ENCODE peak calls at places on chromosomes 7 and 10, in seven cellular contexts. Q is prostate gland, S is spleen, C is gastrocnemius medialis, I is esophagus muscularis mucosa, K is breast epithelium, L is ovary. M is an unnamed sample. For H3K4me1, the result is how much of the 10 kb centered on the place peaks cover.

GRCh38 chr10:79275431-79275851 is 71.8 kb upstream of the PPIF start:
- DNase-seq in S (no peak), I (no peak), K (peak), C (no peak), Q (peak), L (no peak), M (no peak)

GRCh38 chr10:121373411-121373810 is 224.8 kb downstream of the FGFR2 start:
- DNase-seq in L (no peak), C (no peak), I (no peak), Q (no peak), K (no peak), S (no peak), M (no peak)

GRCh38 chr7:40646717-40647116 is 511.9 kb downstream of the SUGCT start:
- DNase-seq in S (no peak), K (no peak), Q (no peak), L (no peak), C (no peak), I (no peak), M (no peak)

GRCh38 chr10:45555789-45556188 is 116.8 kb downstream of the ZFAND4 start:
- DNase-seq in S (no peak), I (no peak), Q (no peak), C (no peak), L (no peak), K (no peak), M (no peak)

GRCh38 chr7:141325275-141325674 is 225.9 kb upstream of the AGK start:
- DNase-seq in S (no peak), C (no peak), L (no peak), I (no peak), K (no peak), Q (no peak), M (no peak)

GRCh38 chr10:107059872-107060271 is 104.6 kb downstream of the SORCS1 start:
- DNase-seq in L (no peak), C (no peak), K (no peak), S (no peak), I (no peak), Q (no peak), M (no peak)

GRCh38 chr10:49080071-49080470 is 35.3 kb downstream of the VSTM4 start:
- DNase-seq in L (peak), I (no peak), Q (no peak), K (no peak), C (no peak), S (no peak), M (no peak)

GRCh38 chr10:69505636-69506318 is 54.5 kb downstream of the TSPAN15 start:
- DNase-seq in S (peak), Q (no peak), I (peak), L (no peak), C (peak), K (no peak), M (no peak)

GRCh38 chr7:5322621-5323410 is 40.1 kb downstream of the SLC29A4 start:
- DNase-seq in C (no peak), S (no peak), K (no peak), I (no peak), Q (no peak), L (no peak), M (no peak)

GRCh38 chr10:49241365-49241764 is 53.2 kb upstream of the TMEM273 start:
- DNase-seq in C (no peak), L (no peak), Q (no peak), K (no peak), S (no peak), I (peak), M (no peak)

GRCh38 chr10:79001082-79001885 is 67.5 kb upstream of the ZMIZ1 start:
- DNase-seq in L (no peak), S (no peak), C (no peak), I (no peak), Q (no peak), K (no peak), M (no peak)

GRCh38 chr10:107727762-107728317 is 563.3 kb upstream of the SORCS1 start:
- DNase-seq in Q (no peak), I (no peak), S (no peak), K (no peak), L (no peak), C (no peak), M (no peak)

GRCh38 chr7:129635300-129636029 is 23.9 kb downstream of the NRF1 start:
- DNase-seq in C (peak), K (peak), Q (peak), L (peak), S (peak), I (no peak), M (peak)

GRCh38 chr10:101193210-101193609 is 36.1 kb downstream of the LBX1 start:
- DNase-seq in C (no peak), S (no peak), I (no peak), K (no peak), Q (no peak), L (no peak), M (no peak)

DNA sequence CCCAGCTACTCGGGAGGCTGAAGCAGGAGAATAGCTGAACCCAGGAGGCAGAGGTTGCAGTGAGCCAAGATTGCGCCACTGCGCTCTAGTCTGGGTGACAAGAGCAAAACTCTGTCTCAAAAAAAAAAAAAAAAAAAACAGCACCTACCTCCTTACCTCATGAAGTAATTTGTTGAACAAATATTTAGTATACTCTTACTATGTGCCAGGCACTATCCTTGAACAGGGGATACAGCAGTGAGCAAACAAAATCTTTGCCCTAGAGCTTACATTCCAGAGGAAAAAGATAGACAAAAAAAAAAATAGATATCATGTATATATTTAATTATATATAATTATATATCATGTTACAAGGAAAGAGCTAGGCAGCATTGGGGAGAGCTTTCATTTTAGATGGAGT is 36.4 kb upstream of the HERPUD2 start:
- DNase-seq in S (no peak), I (no peak), K (no peak), C (no peak), Q (no peak), L (no peak), M (no peak)
- TF ChIP-seq CTCF in S (no peak), I (no peak), K (no peak), C (no peak), Q (no peak), L (no peak), M (no peak)

GRCh38 chr7:16773884-16774283 is 20.3 kb downstream of the TSPAN13 start:
- DNase-seq in K (no peak), S (no peak), C (no peak), Q (no peak), L (no peak), I (no peak), M (no peak)
- TF ChIP-seq POLR2A in K (no peak), S (no peak), C (no peak), Q (no peak), L (no peak), I (no peak), M (no peak)

DNA sequence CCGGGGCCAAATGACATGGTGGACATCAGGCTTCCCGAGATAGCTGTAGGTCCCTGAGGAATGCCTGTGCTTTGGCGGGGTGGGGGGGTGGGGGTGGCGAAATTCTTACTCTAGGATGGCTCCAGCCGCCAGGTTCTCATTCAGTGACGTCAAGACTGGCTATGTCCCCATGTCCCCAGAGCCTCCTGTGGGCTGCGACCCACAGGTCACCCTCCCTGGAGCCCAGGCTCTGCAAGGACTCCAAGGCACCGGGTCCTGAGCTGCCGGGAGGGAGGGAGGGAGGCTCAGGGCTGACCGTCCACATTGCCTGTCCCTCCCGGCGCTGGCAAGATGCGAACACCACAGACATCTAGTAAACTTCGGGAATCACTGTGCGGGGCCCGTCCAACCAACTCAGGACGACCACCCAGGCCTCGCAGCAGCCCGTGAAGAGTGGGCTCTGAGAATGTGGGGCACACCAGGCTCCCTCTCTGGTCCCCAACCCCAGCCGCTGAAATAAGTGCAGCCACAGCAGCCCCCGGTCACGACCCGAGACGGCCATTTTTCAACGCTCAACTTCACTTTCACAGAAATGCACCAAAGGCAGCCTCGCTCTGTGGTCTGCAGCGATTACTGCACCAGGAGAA is 12.6 kb downstream of the GPR146 start:
- DNase-seq in I (no peak), L (no peak), K (no peak), C (no peak), S (peak), Q (no peak), M (no peak)
- H3K4me1 ChIP-seq in I (half or more), L (under half), K (under half), C (under half), S (under half), Q (under half), M (under half)

GRCh38 chr10:110425684-110426293 is 71.9 kb upstream of the DUSP5 start:
- DNase-seq in S (no peak), I (no peak), C (no peak), K (no peak), Q (no peak), L (no peak), M (no peak)

GRCh38 chr10:110422548-110422947 is 75.2 kb upstream of the DUSP5 start:
- DNase-seq in C (no peak), K (no peak), S (no peak), L (no peak), Q (no peak), I (no peak), M (no peak)

GRCh38 chr10:110421512-110422138 is 76.1 kb upstream of the DUSP5 start:
- DNase-seq in Q (no peak), C (no peak), K (no peak), I (no peak), L (no peak), S (no peak), M (no peak)

GRCh38 chr10:110426294-110427153 is 71.2 kb upstream of the DUSP5 start:
- DNase-seq in S (no peak), L (peak), I (no peak), K (no peak), Q (no peak), C (no peak), M (no peak)

GRCh38 chr10:110423650-110424049 is 74.1 kb upstream of the DUSP5 start:
- DNase-seq in S (no peak), I (no peak), L (no peak), C (no peak), Q (no peak), K (no peak), M (no peak)
- TF ChIP-seq CTCF in S (no peak), I (no peak), L (no peak), C (no peak), Q (no peak), K (no peak), M (no peak)

DNA sequence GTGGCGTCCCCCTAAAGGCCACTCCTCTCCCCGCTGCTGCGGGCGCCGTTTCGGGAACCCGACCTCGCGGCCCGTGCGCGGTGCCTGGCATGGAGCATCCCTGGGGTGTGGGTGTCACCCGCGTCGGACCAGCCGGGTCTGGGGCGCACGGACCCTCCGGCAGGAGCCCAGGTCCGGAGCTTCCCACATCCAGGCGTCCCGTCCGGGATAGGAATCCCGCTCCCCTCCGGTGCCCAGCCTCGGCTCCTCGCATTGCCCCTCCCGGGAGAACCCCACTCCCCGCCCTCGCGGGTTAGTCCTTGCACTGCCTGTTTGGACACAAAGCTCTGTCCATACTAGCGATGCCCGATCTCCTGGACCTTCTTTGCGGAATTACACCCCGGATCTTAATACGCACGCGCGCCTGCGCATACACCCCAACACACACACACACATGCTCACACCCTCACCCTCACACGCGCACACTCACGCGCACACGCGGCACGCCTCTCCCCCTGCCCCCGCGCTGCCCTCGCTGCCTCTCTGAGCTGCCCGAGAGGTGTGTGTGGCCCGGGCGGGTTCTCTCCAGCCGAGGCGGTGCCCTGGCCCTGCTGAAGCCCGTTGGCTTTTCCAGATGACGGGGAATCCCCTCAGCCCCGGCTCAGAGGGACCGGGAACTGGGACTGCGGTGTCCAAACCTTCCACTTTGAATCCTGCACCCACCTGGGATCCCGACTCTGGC is 925 bp downstream of the MTURN start:
- DNase-seq in S (peak), L (peak), Q (peak), K (peak), C (peak), I (peak), M (peak)
- TF ChIP-seq POLR2A in S (no peak), L (peak), Q (peak), K (no peak), C (no peak), I (no peak), M (no peak)

GRCh38 chr10:103470755-103471653 is 8.0 kb downstream of the CALHM3 start:
- DNase-seq in I (no peak), S (peak), C (no peak), K (peak), Q (no peak), L (no peak), M (no peak)

GRCh38 chr10:103474077-103474476 is 5.0 kb downstream of the CALHM3 start:
- DNase-seq in C (no peak), I (no peak), L (no peak), Q (no peak), S (no peak), K (no peak), M (no peak)

GRCh38 chr10:103473261-103473671 is 5.8 kb downstream of the CALHM3 start:
- DNase-seq in S (no peak), Q (no peak), C (no peak), I (no peak), L (peak), K (no peak), M (no peak)

GRCh38 chr10:103475437-103475836 is 3.6 kb downstream of the CALHM3 start:
- DNase-seq in C (no peak), K (no peak), L (no peak), S (no peak), Q (no peak), I (no peak), M (no peak)

GRCh38 chr10:103472005-103472404 is 7.0 kb downstream of the CALHM3 start:
- DNase-seq in L (no peak), Q (no peak), K (no peak), S (no peak), C (no peak), I (no peak), M (no peak)
- H3K4me1 ChIP-seq in L (under half), Q (under half), K (under half), S (under half), C (under half), I (under half), M (under half)

DNA sequence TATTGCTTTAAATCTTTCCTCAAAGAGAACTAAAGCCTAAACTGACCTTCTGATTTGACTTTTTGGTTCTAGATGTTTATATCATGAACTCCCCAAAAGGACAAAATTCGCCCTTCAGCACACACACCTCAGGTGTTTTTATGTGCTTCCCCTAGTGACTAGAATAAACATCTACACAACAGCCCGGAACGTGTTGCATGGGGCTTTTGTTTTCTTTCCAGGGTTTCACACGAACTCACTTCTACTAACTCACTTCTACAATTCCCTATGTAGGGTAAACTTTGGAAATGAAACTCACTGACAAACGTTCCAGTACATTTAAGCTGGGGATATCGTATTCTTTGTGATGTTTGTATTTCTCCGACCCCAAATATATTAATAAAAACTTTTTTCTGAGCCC is 1.4 kb downstream of the TRA2A start:
- DNase-seq in S (no peak), L (no peak), I (peak), Q (no peak), C (no peak), K (peak), M (no peak)
- TF ChIP-seq CTCF in S (no peak), L (no peak), I (no peak), Q (no peak), C (no peak), K (no peak), M (peak)